ENCODE peak calls at places on chromosomes 4 and X, in six cellular contexts. B, G, H, C, M and L are unnamed samples.

GRCh38 chr4:37528161-37528560 is 158.0 kb downstream of the RELL1 start:
- DNase-seq in B (peak; percentile 37), G (no peak), H (no peak), C (no peak), M (no peak), L (no peak)

GRCh38 chrX:123731258-123731986 is 1.4 kb downstream of the THOC2 start:
- DNase-seq in B (no peak), G (no peak), H (no peak), C (no peak), M (peak; percentile 31), L (peak; percentile 29)

GRCh38 chr4:68693325-68694075 is 23.0 kb upstream of the UGT2B15 start:
- DNase-seq in B (no peak), G (no peak), H (no peak), C (no peak), M (no peak), L (no peak)

GRCh38 chr4:153166971-153167501 is 37.2 kb upstream of the TRIM2 start:
- DNase-seq in B (no peak), G (no peak), H (no peak), C (no peak), M (no peak), L (no peak)

GRCh38 chrX:107429090-107429489 is 20.4 kb upstream of the FRMPD3 start:
- DNase-seq in B (no peak), G (no peak), H (no peak), C (no peak), M (no peak), L (no peak)

GRCh38 chr4:176999943-177000543 is 207.3 kb upstream of the VEGFC start:
- DNase-seq in B (no peak), G (no peak), H (no peak), C (no peak), M (no peak), L (no peak)

GRCh38 chrX:26958261-26958660 is 504.9 kb downstream of the PPP4R3C start:
- DNase-seq in B (no peak), G (no peak), H (no peak), C (no peak), M (no peak), L (no peak)

GRCh38 chrX:17377047-17377692 is 2.2 kb downstream of the NHS start:
- DNase-seq in B (peak; percentile 51), G (no peak), H (peak; percentile 9), C (no peak), M (no peak), L (peak; percentile 47)

GRCh38 chr4:146029939-146030710 is 91.5 kb upstream of the ZNF827 start:
- DNase-seq in B (peak; percentile 75), G (no peak), H (no peak), C (no peak), M (no peak), L (no peak)

GRCh38 chr4:5142726-5143125 is 91.4 kb downstream of the STK32B start:
- DNase-seq in B (no peak), G (no peak), H (no peak), C (no peak), M (peak; percentile 61), L (peak; percentile 28)